ENCODE peak calls at places on chromosomes 5 and 9, in seven cellular contexts. Q, X, N, I, Z, H and O are unnamed samples.

GRCh38 chr5:129172561-129172960 is 78.0 kb downstream of the ISOC1 start:
- DNase-seq in Q (no peak), X (no peak), N (no peak), I (no peak), Z (no peak), H (no peak), O (no peak)

GRCh38 chr9:131810351-131811170 is 70.7 kb upstream of the RAPGEF1 start:
- DNase-seq in Q (no peak), X (no peak), N (no peak), I (no peak), Z (no peak), H (no peak), O (no peak)

GRCh38 chr5:124628721-124629596 is 117.5 kb downstream of the ZNF608 start:
- DNase-seq in Q (no peak), X (peak; percentile 90), N (peak; percentile 54), I (peak; percentile 52), Z (peak; percentile 98), H (peak; percentile 86), O (peak; percentile 86)

GRCh38 chr9:14315754-14316573 is 2.0 kb upstream of the NFIB start:
- DNase-seq in Q (peak; percentile 45), X (no peak), N (no peak), I (peak; percentile 49), Z (no peak), H (no peak), O (no peak)

GRCh38 chr5:74309050-74309449 is 331.5 kb downstream of the ENC1 start:
- DNase-seq in Q (no peak), X (no peak), N (no peak), I (no peak), Z (no peak), H (no peak), O (no peak)

GRCh38 chr5:134275822-134276221 is 49.9 kb upstream of the PPP2CA start:
- DNase-seq in Q (no peak), X (no peak), N (no peak), I (no peak), Z (peak; percentile 31), H (no peak), O (no peak)

GRCh38 chr9:98326402-98327248 is 71.2 kb upstream of the TBC1D2 start:
- DNase-seq in Q (no peak), X (no peak), N (no peak), I (no peak), Z (no peak), H (no peak), O (no peak)

GRCh38 chr9:3179716-3180115 is 335.8 kb upstream of the PUM3 start:
- DNase-seq in Q (no peak), X (no peak), N (no peak), I (no peak), Z (no peak), H (no peak), O (no peak)

GRCh38 chr9:93493949-93494348 is 40.6 kb upstream of the FAM120AOS start:
- DNase-seq in Q (no peak), X (no peak), N (no peak), I (no peak), Z (no peak), H (no peak), O (no peak)

GRCh38 chr5:37370864-37371726 is at the start of gene NUP155:
- DNase-seq in Q (peak; percentile 93), X (peak; percentile 63), N (peak; percentile 95), I (peak; percentile 93), Z (peak; percentile 87), H (peak; percentile 67), O (peak; percentile 79)

GRCh38 chr5:67648201-67648671 is 451.6 kb upstream of the CD180 start:
- DNase-seq in Q (peak; percentile 75), X (no peak), N (peak; percentile 48), I (peak; percentile 74), Z (no peak), H (peak; percentile 83), O (peak; percentile 94)

GRCh38 chr5:40853632-40854192 is 12.5 kb downstream of the CARD6 start:
- DNase-seq in Q (no peak), X (no peak), N (no peak), I (no peak), Z (no peak), H (no peak), O (no peak)

GRCh38 chr9:7192266-7192665 is 434.5 kb downstream of the KDM4C start:
- DNase-seq in Q (no peak), X (no peak), N (no peak), I (no peak), Z (no peak), H (no peak), O (no peak)

GRCh38 chr5:160159991-160160826 is 41.0 kb upstream of the PWWP2A start:
- DNase-seq in Q (no peak), X (no peak), N (no peak), I (no peak), Z (no peak), H (no peak), O (no peak)

GRCh38 chr5:82422751-82423181 is 144.6 kb upstream of the RPS23 start:
- DNase-seq in Q (peak; percentile 12), X (no peak), N (peak; percentile 47), I (peak; percentile 51), Z (no peak), H (no peak), O (no peak)

GRCh38 chr9:120937596-120937995 is 11.0 kb upstream of the TRAF1 start:
- DNase-seq in Q (no peak), X (no peak), N (no peak), I (no peak), Z (no peak), H (no peak), O (no peak)

GRCh38 chr5:149855371-149855770 is 89.2 kb downstream of the PDE6A start:
- DNase-seq in Q (no peak), X (no peak), N (no peak), I (no peak), Z (no peak), H (no peak), O (no peak)

GRCh38 chr5:145483211-145483610 is 351.9 kb downstream of the PRELID2 start:
- DNase-seq in Q (no peak), X (no peak), N (no peak), I (no peak), Z (peak; percentile 53), H (no peak), O (no peak)

GRCh38 chr9:132234501-132235045 is 72.7 kb downstream of the NTNG2 start:
- DNase-seq in Q (no peak), X (no peak), N (no peak), I (no peak), Z (no peak), H (no peak), O (no peak)

GRCh38 chr5:32261198-32261597 is 51.5 kb downstream of the MTMR12 start:
- DNase-seq in Q (no peak), X (no peak), N (peak; percentile 13), I (no peak), Z (no peak), H (no peak), O (no peak)

GRCh38 chr5:159403906-159404641 is 73.8 kb upstream of the IL12B start:
- DNase-seq in Q (no peak), X (no peak), N (no peak), I (no peak), Z (no peak), H (no peak), O (no peak)

GRCh38 chr9:137230720-137231207 is at the start of gene SLC34A3:
- DNase-seq in Q (no peak), X (no peak), N (no peak), I (no peak), Z (no peak), H (no peak), O (no peak)

GRCh38 chr9:125495137-125496119 is 211.6 kb downstream of the MAPKAP1 start:
- DNase-seq in Q (no peak), X (no peak), N (no peak), I (no peak), Z (no peak), H (no peak), O (no peak)

GRCh38 chr9:21873540-21874221 is 71.2 kb downstream of the MTAP start:
- DNase-seq in Q (no peak), X (no peak), N (no peak), I (no peak), Z (peak; percentile 34), H (no peak), O (no peak)

GRCh38 chr9:128705051-128705965 is 3.0 kb downstream of the PKN3 start:
- DNase-seq in Q (no peak), X (no peak), N (peak; percentile 27), I (no peak), Z (no peak), H (no peak), O (no peak)

GRCh38 chr5:111689576-111689975 is 67.4 kb downstream of the NREP start:
- DNase-seq in Q (no peak), X (no peak), N (no peak), I (no peak), Z (no peak), H (no peak), O (no peak)

GRCh38 chr9:127568618-127568970 is 43.5 kb upstream of the STXBP1 start:
- DNase-seq in Q (no peak), X (no peak), N (no peak), I (no peak), Z (no peak), H (no peak), O (no peak)

GRCh38 chr9:98318834-98319478 is 63.5 kb upstream of the TBC1D2 start:
- DNase-seq in Q (no peak), X (no peak), N (no peak), I (no peak), Z (no peak), H (no peak), O (no peak)

GRCh38 chr9:107707419-107707837 is 217.9 kb upstream of the KLF4 start:
- DNase-seq in Q (no peak), X (peak; percentile 71), N (no peak), I (no peak), Z (peak; percentile 88), H (peak; percentile 81), O (peak; percentile 71)

GRCh38 chr5:54678737-54679136 is 161.2 kb downstream of the SNX18 start:
- DNase-seq in Q (no peak), X (no peak), N (no peak), I (no peak), Z (no peak), H (no peak), O (no peak)

GRCh38 chr5:171309526-171310333 is 682 bp downstream of the TLX3 start:
- DNase-seq in Q (no peak), X (no peak), N (no peak), I (no peak), Z (no peak), H (no peak), O (no peak)

GRCh38 chr9:84589514-84589913 is 80.0 kb upstream of the NTRK2 start:
- DNase-seq in Q (no peak), X (no peak), N (no peak), I (no peak), Z (no peak), H (no peak), O (no peak)

GRCh38 chr5:32628049-32628803 is 42.9 kb downstream of the SUB1 start:
- DNase-seq in Q (peak; percentile 26), X (no peak), N (no peak), I (no peak), Z (no peak), H (no peak), O (no peak)

GRCh38 chr5:181098642-181099452 is 32.1 kb downstream of the OR2V1 start:
- DNase-seq in Q (no peak), X (no peak), N (no peak), I (no peak), Z (no peak), H (no peak), O (no peak)

GRCh38 chr5:88145205-88145602 is 123.4 kb downstream of the TMEM161B start:
- DNase-seq in Q (no peak), X (no peak), N (no peak), I (no peak), Z (no peak), H (no peak), O (no peak)

GRCh38 chr9:346114-346513 is 131.4 kb downstream of the DOCK8 start:
- DNase-seq in Q (no peak), X (no peak), N (no peak), I (no peak), Z (no peak), H (no peak), O (no peak)

GRCh38 chr9:128885798-128886197 is 3.9 kb downstream of the LRRC8A start:
- DNase-seq in Q (no peak), X (no peak), N (no peak), I (no peak), Z (no peak), H (no peak), O (no peak)

GRCh38 chr9:78167356-78167755 is 68.5 kb upstream of the CEP78 start:
- DNase-seq in Q (no peak), X (no peak), N (no peak), I (no peak), Z (no peak), H (no peak), O (no peak)